ENCODE peak calls at places on chromosomes 11 and 22, in eight cellular contexts. X is PC-3, R is gastrocnemius medialis, B is fibroblast of lung, S is keratinocyte, V is right lobe of liver, T is tibial artery, A is IMR-90. Q is an unnamed sample.

GRCh38 chr11:130533113-130533803 is 84.8 kb downstream of the ADAMTS15 start:
- DNase-seq in V (no peak), X (no peak), T (no peak), S (no peak), R (no peak), B (no peak), A (no peak), Q (peak; percentile 70)

GRCh38 chr11:72009156-72009555 is 10.4 kb downstream of the IL18BP start:
- DNase-seq in X (no peak), B (no peak), V (no peak), T (no peak), A (no peak), S (no peak), R (no peak), Q (no peak)

GRCh38 chr11:86101493-86101892 is 32.6 kb upstream of the PICALM start:
- DNase-seq in A (peak; percentile 54), S (no peak), R (no peak), X (peak; percentile 72), T (no peak), B (no peak), V (no peak), Q (no peak)

GRCh38 chr11:8025123-8025522 is 38.0 kb downstream of the EIF3F start:
- DNase-seq in V (no peak), R (no peak), S (no peak), A (peak; percentile 46), T (no peak), X (no peak), B (no peak), Q (no peak)

GRCh38 chr11:118615282-118615979 is 8.0 kb downstream of the PHLDB1 start:
- DNase-seq in B (no peak), A (no peak), X (no peak), S (no peak), V (no peak), R (no peak), T (no peak), Q (no peak)

GRCh38 chr22:44348963-44349950 is 36.5 kb upstream of the SHISAL1 start:
- DNase-seq in A (peak; percentile 45), S (no peak), X (no peak), B (peak; percentile 54), T (no peak), R (no peak), V (no peak), Q (no peak)

GRCh38 chr11:100918551-100919500 is 210.8 kb downstream of the PGR start:
- DNase-seq in T (no peak), A (peak; percentile 43), B (peak; percentile 26), V (peak; percentile 37), R (no peak), X (peak; percentile 77), S (no peak), Q (no peak)

GRCh38 chr11:126878892-126879291 is 121.7 kb downstream of the KIRREL3 start:
- DNase-seq in X (no peak), V (no peak), S (no peak), R (no peak), B (no peak), A (no peak), T (no peak), Q (no peak)

GRCh38 chr11:66322732-66323427 is 6.0 kb upstream of the CD248 start:
- DNase-seq in A (no peak), R (peak; percentile 65), S (no peak), T (peak; percentile 81), B (peak; percentile 88), X (no peak), V (no peak), Q (no peak)

GRCh38 chr22:30649430-30650007 is 13.9 kb downstream of the SLC35E4 start:
- DNase-seq in S (no peak), X (peak; percentile 90), B (peak; percentile 77), V (peak; percentile 44), T (no peak), R (peak; percentile 33), A (peak; percentile 88), Q (no peak)

GRCh38 chr22:37079158-37079557 is 27.6 kb downstream of the KCTD17 start:
- DNase-seq in R (no peak), A (no peak), X (no peak), S (no peak), T (no peak), B (no peak), V (no peak), Q (no peak)

GRCh38 chr11:126607374-126607773 is 251.9 kb downstream of the ST3GAL4 start:
- DNase-seq in A (peak; percentile 66), B (peak; percentile 25), X (peak; percentile 75), T (peak; percentile 29), R (no peak), S (no peak), V (peak; percentile 69), Q (no peak)

GRCh38 chr22:20126284-20127029 is 5.1 kb upstream of the ZDHHC8 start:
- DNase-seq in T (no peak), S (no peak), A (no peak), B (no peak), R (no peak), X (no peak), V (no peak), Q (no peak)

GRCh38 chr11:68924073-68924925 is 20.6 kb downstream of the IGHMBP2 start:
- DNase-seq in V (no peak), A (no peak), B (no peak), X (no peak), R (no peak), S (no peak), T (peak; percentile 84), Q (no peak)

GRCh38 chr11:71472357-71472885 is 19.4 kb downstream of the NADSYN1 start:
- DNase-seq in S (no peak), B (no peak), A (no peak), T (no peak), V (no peak), R (no peak), X (no peak), Q (no peak)

GRCh38 chr11:64834723-64835615 is 9.5 kb downstream of the CDC42BPG start:
- DNase-seq in V (no peak), A (no peak), B (no peak), X (peak; percentile 96), T (no peak), S (no peak), R (no peak), Q (no peak)

GRCh38 chr11:94581926-94582325 is 14.8 kb downstream of the PIWIL4 start:
- DNase-seq in T (no peak), V (no peak), R (no peak), X (no peak), B (no peak), A (no peak), S (no peak), Q (no peak)

GRCh38 chr22:19810381-19811141 is 44.1 kb downstream of the GNB1L start:
- DNase-seq in V (peak; percentile 10), X (no peak), S (no peak), T (peak; percentile 57), A (peak; percentile 81), B (peak; percentile 55), R (no peak), Q (no peak)

GRCh38 chr22:27213291-27213690 is 555.9 kb downstream of the MIAT start:
- DNase-seq in S (no peak), A (no peak), T (no peak), X (no peak), R (no peak), B (no peak), V (no peak), Q (no peak)

GRCh38 chr11:113615773-113616172 is 90.3 kb downstream of the TMPRSS5 start:
- DNase-seq in T (no peak), X (no peak), V (no peak), A (peak; percentile 43), R (no peak), S (no peak), B (no peak), Q (no peak)

GRCh38 chr11:134357545-134357839 is 25.7 kb downstream of the GLB1L2 start:
- DNase-seq in B (no peak), A (no peak), T (peak; percentile 55), S (no peak), R (no peak), X (no peak), V (no peak), Q (no peak)

DNA sequence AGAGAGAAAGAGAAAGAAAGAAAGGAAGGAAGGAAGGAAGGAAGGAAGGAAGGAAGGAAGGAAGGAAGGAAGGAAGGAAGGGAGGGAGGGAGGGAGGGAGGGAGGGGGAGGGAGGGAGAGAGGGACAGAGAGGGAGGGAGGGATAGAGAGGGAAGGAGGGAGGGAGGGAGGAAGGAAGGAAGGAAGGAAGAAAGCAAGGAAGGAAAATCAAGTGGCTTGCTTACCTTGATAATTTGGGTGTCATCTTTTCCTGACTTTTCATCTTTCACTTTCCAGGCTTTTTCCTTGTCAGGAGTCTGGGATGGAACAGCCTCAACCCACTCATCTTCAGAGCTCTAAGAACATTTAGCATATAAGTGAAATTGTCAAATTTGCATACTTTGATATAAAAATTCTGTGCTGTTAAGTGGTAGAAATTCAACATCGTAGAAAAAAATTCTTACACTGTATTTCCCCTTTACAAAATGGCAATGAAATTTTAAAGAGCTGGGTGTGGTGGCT is 14.9 kb downstream of the CWF19L2 start:
- DNase-seq in X (no peak), B (no peak), A (no peak), S (no peak), T (no peak), R (no peak), V (no peak), Q (no peak)
- H3K4me3 ChIP-seq in X (no peak overlapping the region), B (no peak overlapping the region), A (no peak overlapping the region), S (no peak overlapping the region), T (no peak overlapping the region), R (no peak overlapping the region), V (no peak overlapping the region), Q (no peak overlapping the region)

DNA sequence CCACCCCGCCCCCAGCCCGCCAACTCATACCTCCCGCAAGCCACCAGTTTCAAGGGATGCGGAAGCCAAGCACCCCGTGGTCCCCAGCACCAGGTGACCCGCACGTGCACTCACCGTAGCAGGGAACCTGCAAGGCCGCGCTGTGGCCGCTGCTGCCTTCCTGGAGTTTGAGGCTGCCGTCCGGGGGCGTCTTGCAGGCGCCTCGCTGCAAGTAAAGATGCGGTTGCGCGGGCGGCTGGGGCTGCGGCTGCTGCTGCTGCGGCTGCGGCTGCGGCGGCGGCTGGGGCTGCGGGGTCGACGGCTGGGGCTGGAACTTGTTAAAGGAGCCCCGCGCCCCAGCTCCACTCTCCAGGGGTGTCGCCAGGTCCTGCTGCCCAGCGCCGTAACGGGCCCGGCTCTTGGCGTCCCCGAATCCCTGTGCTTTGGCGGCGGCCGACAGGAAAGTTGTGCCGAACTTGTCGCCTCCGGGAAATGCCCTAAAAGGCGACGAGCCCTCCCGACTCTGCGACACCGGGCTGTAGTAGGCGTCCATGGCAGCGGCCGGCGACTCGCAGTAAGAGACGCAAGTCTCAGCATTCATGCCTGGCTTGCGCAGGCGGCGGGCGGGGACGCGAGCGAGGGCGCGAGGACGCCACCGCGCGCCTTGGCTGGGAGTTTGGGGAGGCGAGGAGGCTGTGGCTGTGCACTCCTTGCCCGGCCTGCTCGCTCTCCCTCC is at the start of gene ALX4:
- DNase-seq in S (no peak), X (peak; percentile 18), B (peak; percentile 17), R (peak; percentile 25), A (no peak), T (no peak), V (no peak), Q (no peak)
- TF ChIP-seq CTCF in S (no peak), X (no peak), B (no peak), R (no peak), A (no peak), T (no peak), V (no peak), Q (no peak)

GRCh38 chr22:49040111-49040510 is 787.6 kb downstream of the BRD1 start:
- DNase-seq in S (no peak), V (no peak), X (no peak), R (no peak), A (no peak), T (peak; percentile 51), B (no peak), Q (no peak)
- H3K9me3 ChIP-seq in S (peaks cover 21% of the 10 kb centered on the region), V (no peaks in the 10 kb centered on the region), X (no peaks in the 10 kb centered on the region), R (no peaks in the 10 kb centered on the region), A (peaks cover 59% of the 10 kb centered on the region), T (no peaks in the 10 kb centered on the region), B (no peaks in the 10 kb centered on the region), Q (no peaks in the 10 kb centered on the region)

GRCh38 chr11:125372911-125373310 is 123.2 kb downstream of the FEZ1 start:
- DNase-seq in B (no peak), X (no peak), T (no peak), R (peak; percentile 51), A (no peak), S (no peak), V (no peak), Q (no peak)
- H3K4me3 ChIP-seq in B (no peak overlapping the region), X (no peak overlapping the region), T (no peak overlapping the region), R (no peak overlapping the region), A (no peak overlapping the region), S (no peak overlapping the region), V (no peak overlapping the region), Q (no peak overlapping the region)

Q was measured in vagina.